ENCODE peak calls at places on chromosomes 7 and 10, in six cellular contexts. G is naive thymus-derived CD4-positive, alpha-beta T cell; Q is transverse colon; H is spleen; F is lower lobe of right lung; W is CD8-positive, alpha-beta T cell. N is an unnamed sample.

GRCh38 chr7:589781-590575 is 70.3 kb upstream of the PDGFA start:
- DNase-seq in W (no peak), Q (no peak), H (no peak), G (no peak), F (peak; percentile 28), N (no peak)

GRCh38 chr7:75042831-75043703 is 30.5 kb downstream of the RCC1L start:
- DNase-seq in W (no peak), G (no peak), F (no peak), H (no peak), Q (no peak), N (no peak)

GRCh38 chr10:121325490-121326231 is 272.6 kb downstream of the FGFR2 start:
- DNase-seq in H (no peak), W (no peak), Q (no peak), G (no peak), F (no peak), N (no peak)

GRCh38 chr10:131352765-131353290 is 41.3 kb upstream of the TCERG1L start:
- DNase-seq in Q (no peak), G (no peak), F (no peak), H (no peak), W (no peak), N (no peak)

GRCh38 chr7:158252837-158253669 is 334.6 kb downstream of the PTPRN2 start:
- DNase-seq in F (peak; percentile 45), Q (no peak), W (no peak), G (no peak), H (peak; percentile 61), N (no peak)

GRCh38 chr10:132192991-132193670 is 6.4 kb downstream of the DPYSL4 start:
- DNase-seq in G (no peak), H (peak; percentile 36), Q (no peak), W (no peak), F (peak; percentile 13), N (no peak)

GRCh38 chr7:119086026-119086425 is 861.5 kb downstream of the ANKRD7 start:
- DNase-seq in F (no peak), Q (no peak), W (no peak), H (no peak), G (no peak), N (no peak)

GRCh38 chr10:122237326-122237725 is 33.8 kb upstream of the BTBD16 start:
- DNase-seq in Q (peak; percentile 14), H (peak; percentile 28), W (no peak), F (no peak), G (no peak), N (no peak)

GRCh38 chr7:131961281-131961680 is 404.9 kb upstream of the PODXL start:
- DNase-seq in F (no peak), W (no peak), G (no peak), H (no peak), Q (no peak), N (no peak)

GRCh38 chr10:127549009-127549408 is at the start of gene NPS:
- DNase-seq in Q (no peak), W (no peak), G (no peak), H (no peak), F (no peak), N (no peak)

DNA sequence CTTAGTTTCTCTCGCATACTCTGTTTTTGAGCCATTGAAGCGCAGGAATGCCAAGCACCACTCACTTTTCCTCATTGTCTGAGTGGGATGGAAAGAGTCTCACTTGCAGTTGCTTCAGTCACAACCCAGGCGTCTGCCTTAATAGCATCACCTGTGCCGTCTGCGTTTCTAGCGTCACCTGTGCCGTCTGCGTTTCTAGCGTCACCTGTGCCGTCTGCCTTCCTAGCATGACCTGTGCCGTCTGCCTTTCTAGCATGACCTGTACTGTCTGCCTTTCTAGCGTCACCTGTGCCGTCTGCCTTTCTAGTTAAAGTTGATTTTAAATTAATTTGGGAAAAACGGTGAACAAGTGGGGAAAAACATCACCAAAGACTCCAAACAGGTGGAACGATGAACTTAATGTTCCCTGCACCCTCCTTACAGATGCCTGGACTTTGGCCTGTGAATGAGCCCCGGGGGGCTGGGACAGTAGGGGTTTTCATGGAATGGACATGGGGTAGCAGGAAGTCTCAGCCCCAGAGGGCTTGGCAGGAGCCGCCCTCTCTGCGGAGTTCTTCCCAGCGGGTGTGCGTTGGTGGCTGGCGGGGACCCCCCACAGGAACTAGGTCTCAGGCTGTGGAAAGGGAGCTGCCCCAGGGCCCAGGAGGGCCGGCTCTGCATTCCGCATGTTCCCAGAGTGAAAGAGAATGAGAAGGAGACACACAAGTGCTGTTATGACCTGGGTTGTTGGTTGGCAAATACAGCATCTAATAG is 3.5 kb downstream of the ZNF511 start:
- DNase-seq in Q (no peak), W (no peak), F (peak; percentile 39), G (no peak), H (peak; percentile 77), N (peak; percentile 48)
- H3K4me1 ChIP-seq in Q (peaks cover 22% of the 10 kb centered on the region), W (peaks cover 12% of the 10 kb centered on the region), F (peaks cover 15% of the 10 kb centered on the region), G (peaks cover 4% of the 10 kb centered on the region), H (peaks cover 22% of the 10 kb centered on the region), N (peaks cover 16% of the 10 kb centered on the region)

GRCh38 chr10:79168231-79168630 is 99.5 kb downstream of the ZMIZ1 start:
- DNase-seq in H (no peak), G (no peak), W (no peak), Q (no peak), F (no peak), N (no peak)
- H3K4me1 ChIP-seq in H (peaks cover 30% of the 10 kb centered on the region), G (no peaks in the 10 kb centered on the region), W (no peaks in the 10 kb centered on the region), Q (peaks cover 3% of the 10 kb centered on the region), F (peaks cover 11% of the 10 kb centered on the region), N (no peaks in the 10 kb centered on the region)

DNA sequence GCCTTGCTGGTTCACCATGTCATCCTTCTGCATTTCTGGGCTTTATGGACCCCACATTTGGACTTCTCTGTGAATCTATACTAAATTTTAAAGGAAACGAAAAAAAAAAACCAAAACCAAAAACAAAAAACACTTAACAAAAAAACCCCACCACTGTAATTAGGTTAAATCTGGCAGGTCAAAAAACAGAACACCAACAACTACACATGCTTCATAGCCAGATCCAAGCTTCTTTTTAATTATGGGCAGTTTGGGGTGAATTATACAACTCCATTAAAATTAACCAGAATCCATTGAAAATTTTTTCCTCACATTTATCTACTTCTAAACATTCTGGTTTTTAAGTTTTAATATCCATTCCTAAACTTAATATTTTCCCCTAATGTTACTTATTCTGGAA is 58.4 kb downstream of the CDK6 start:
- DNase-seq in W (no peak), Q (no peak), H (no peak), G (no peak), F (no peak), N (no peak)
- H3K4me1 ChIP-seq in W (no peaks in the 10 kb centered on the region), Q (peaks cover 24% of the 10 kb centered on the region), H (peaks cover 17% of the 10 kb centered on the region), G (no peaks in the 10 kb centered on the region), F (peaks cover 25% of the 10 kb centered on the region), N (peaks cover 16% of the 10 kb centered on the region)

GRCh38 chr7:143487566-143487965 is 9.9 kb downstream of the TAS2R41 start:
- DNase-seq in G (no peak), W (no peak), H (no peak), F (peak; percentile 55), Q (peak; percentile 59), N (peak; percentile 55)
- H3K4me1 ChIP-seq in G (no peaks in the 10 kb centered on the region), W (no peaks in the 10 kb centered on the region), H (no peaks in the 10 kb centered on the region), F (peaks cover 23% of the 10 kb centered on the region), Q (peaks cover 4% of the 10 kb centered on the region), N (no peaks in the 10 kb centered on the region)

DNA sequence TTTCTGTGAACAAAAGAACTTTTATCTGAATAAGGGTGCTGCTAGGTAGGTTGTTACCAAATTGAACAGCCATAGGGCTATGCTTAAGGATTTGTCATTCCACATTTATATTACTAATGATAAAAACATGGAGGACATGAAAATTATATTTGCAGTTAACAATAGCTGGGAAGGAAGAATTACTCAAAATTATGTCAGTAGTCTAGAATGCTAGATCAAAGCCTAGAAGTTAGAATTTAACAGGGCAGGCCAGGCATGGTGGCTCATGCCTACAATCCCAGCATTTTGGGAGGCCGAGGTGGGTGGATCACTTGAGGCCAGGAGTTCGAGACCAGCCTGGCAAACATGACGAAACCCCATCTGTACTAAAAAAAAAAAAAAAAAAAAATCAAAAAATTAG is 9.4 kb downstream of the STK17A start:
- DNase-seq in G (no peak), F (no peak), Q (no peak), H (no peak), W (no peak), N (no peak)
- H3K4me1 ChIP-seq in G (peaks cover 82% of the 10 kb centered on the region), F (peaks cover 7% of the 10 kb centered on the region), Q (peaks cover 49% of the 10 kb centered on the region), H (peaks cover 96% of the 10 kb centered on the region), W (peaks cover 88% of the 10 kb centered on the region), N (peaks cover 43% of the 10 kb centered on the region)

DNA sequence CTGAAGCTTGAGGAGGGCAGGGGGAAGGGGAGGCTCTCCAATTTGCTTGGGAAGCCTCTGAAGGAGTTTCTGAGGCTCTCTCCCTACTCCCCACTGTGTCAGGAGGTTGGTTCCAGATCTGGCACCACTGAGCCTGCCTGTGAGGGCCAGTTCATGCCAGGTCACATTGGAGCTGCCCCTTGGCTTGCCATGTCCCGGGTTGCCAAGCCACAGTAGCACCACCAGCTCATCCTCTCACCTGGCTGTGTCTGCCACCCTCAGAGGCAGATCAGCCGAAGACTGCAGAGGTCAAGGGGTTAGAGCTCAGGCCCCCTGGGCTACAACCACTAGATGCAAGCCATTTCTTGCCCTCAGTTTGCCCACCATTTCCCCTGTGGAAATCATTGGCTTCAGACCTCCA is 3.1 kb downstream of the C10orf71 start:
- DNase-seq in H (no peak), Q (no peak), G (no peak), F (no peak), W (no peak), N (no peak)
- H3K4me1 ChIP-seq in H (no peaks in the 10 kb centered on the region), Q (no peaks in the 10 kb centered on the region), G (no peaks in the 10 kb centered on the region), F (no peaks in the 10 kb centered on the region), W (no peaks in the 10 kb centered on the region), N (no peaks in the 10 kb centered on the region)

DNA sequence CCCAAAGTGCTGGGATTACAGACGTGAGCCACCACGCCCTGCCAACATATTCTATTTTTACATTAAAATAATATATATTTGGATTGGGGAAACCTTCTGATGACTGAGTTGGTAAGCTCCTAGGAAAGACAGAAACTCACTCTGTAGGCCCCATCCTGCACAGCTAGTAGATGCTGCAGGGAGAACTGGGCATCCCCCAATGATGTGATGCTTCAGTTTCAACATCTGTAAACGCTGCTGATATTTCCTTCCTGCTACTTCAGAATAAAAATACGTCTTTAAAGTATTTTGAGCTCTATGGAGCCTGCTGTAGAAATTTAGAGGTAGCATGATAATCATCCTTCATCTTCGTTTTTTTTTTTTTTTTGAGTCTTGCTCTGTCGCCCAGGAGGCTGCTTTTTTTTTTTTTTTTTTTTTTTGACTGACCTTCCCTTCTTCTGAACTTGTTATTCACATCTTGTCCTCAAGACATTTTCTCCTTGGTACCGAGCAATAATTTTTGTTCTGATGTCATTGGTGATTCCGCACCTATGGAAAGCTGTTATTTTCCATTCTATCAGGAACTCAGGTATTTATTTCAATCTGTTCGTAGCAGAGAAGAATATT is 21.8 kb upstream of the INPP5F start:
- DNase-seq in G (no peak), H (no peak), Q (no peak), W (no peak), F (no peak), N (no peak)
- H3K4me1 ChIP-seq in G (no peaks in the 10 kb centered on the region), H (peaks cover 46% of the 10 kb centered on the region), Q (peaks cover 4% of the 10 kb centered on the region), W (no peaks in the 10 kb centered on the region), F (no peaks in the 10 kb centered on the region), N (no peaks in the 10 kb centered on the region)

N was measured in mucosa of descending colon.